ENCODE peak calls at places on chromosome 21, in nine cellular contexts. One of them, this sample, is unnamed.

GRCh38 chr21:29232601-29233541 is 65.9 kb upstream of the BACH1 start:
- DNase-seq in AG08395: peak; percentile 30
- DNase-seq in GM13977: no peak
- DNase-seq in mesenchymal stem cell: peak; percentile 61
- DNase-seq in activated T-cell treated with anti-CD3 and anti-CD28 coated beads, Interleukin-2, amount 50 U/mL, for 72 hours: peak; percentile 9
- DNase-seq in activated CD4-positive, CD25-positive, alpha-beta regulatory T cell: no peak
- DNase-seq in lower lobe of right lung: no peak
- DNase-seq in iPS-NIHi11: no peak
- DNase-seq in activated CD4-positive, alpha-beta T cell treated with anti-CD3 and anti-CD28 coated beads, Interleukin-2, amount 50 U/mL, for 1 hour: no peak
- DNase-seq in this sample: no peak

GRCh38 chr21:44579056-44579832 is 1.2 kb downstream of the KRTAP10-5 start:
- DNase-seq in activated CD4-positive, alpha-beta T cell treated with anti-CD3 and anti-CD28 coated beads, Interleukin-2, amount 50 U/mL, for 1 hour: no peak
- DNase-seq in iPS-NIHi11: no peak
- DNase-seq in lower lobe of right lung: peak; percentile 28
- DNase-seq in AG08395: no peak
- DNase-seq in mesenchymal stem cell: no peak
- DNase-seq in GM13977: no peak
- DNase-seq in activated T-cell treated with anti-CD3 and anti-CD28 coated beads, Interleukin-2, amount 50 U/mL, for 72 hours: no peak
- DNase-seq in activated CD4-positive, CD25-positive, alpha-beta regulatory T cell: no peak
- DNase-seq in this sample: no peak

GRCh38 chr21:15437873-15438272 is 291.9 kb upstream of the USP25 start:
- DNase-seq in activated CD4-positive, alpha-beta T cell treated with anti-CD3 and anti-CD28 coated beads, Interleukin-2, amount 50 U/mL, for 1 hour: no peak
- DNase-seq in AG08395: no peak
- DNase-seq in GM13977: peak; percentile 28
- DNase-seq in activated CD4-positive, CD25-positive, alpha-beta regulatory T cell: no peak
- DNase-seq in lower lobe of right lung: no peak
- DNase-seq in iPS-NIHi11: no peak
- DNase-seq in mesenchymal stem cell: peak; percentile 65
- DNase-seq in activated T-cell treated with anti-CD3 and anti-CD28 coated beads, Interleukin-2, amount 50 U/mL, for 72 hours: peak; percentile 22
- DNase-seq in this sample: peak; percentile 28

GRCh38 chr21:36810443-36810842 is 111.5 kb downstream of the SIM2 start:
- DNase-seq in AG08395: no peak
- DNase-seq in lower lobe of right lung: no peak
- DNase-seq in mesenchymal stem cell: no peak
- DNase-seq in activated T-cell treated with anti-CD3 and anti-CD28 coated beads, Interleukin-2, amount 50 U/mL, for 72 hours: no peak
- DNase-seq in activated CD4-positive, alpha-beta T cell treated with anti-CD3 and anti-CD28 coated beads, Interleukin-2, amount 50 U/mL, for 1 hour: no peak
- DNase-seq in GM13977: no peak
- DNase-seq in activated CD4-positive, CD25-positive, alpha-beta regulatory T cell: no peak
- DNase-seq in iPS-NIHi11: no peak
- DNase-seq in this sample: no peak

GRCh38 chr21:44748621-44749020 is 37.2 kb upstream of the TSPEAR start:
- DNase-seq in activated T-cell treated with anti-CD3 and anti-CD28 coated beads, Interleukin-2, amount 50 U/mL, for 72 hours: no peak
- DNase-seq in GM13977: no peak
- DNase-seq in iPS-NIHi11: peak; percentile 78
- DNase-seq in mesenchymal stem cell: no peak
- DNase-seq in activated CD4-positive, CD25-positive, alpha-beta regulatory T cell: no peak
- DNase-seq in AG08395: no peak
- DNase-seq in activated CD4-positive, alpha-beta T cell treated with anti-CD3 and anti-CD28 coated beads, Interleukin-2, amount 50 U/mL, for 1 hour: no peak
- DNase-seq in lower lobe of right lung: no peak
- DNase-seq in this sample: no peak

GRCh38 chr21:36048357-36048756 is 12.0 kb downstream of the SETD4 start:
- DNase-seq in AG08395: no peak
- DNase-seq in activated CD4-positive, CD25-positive, alpha-beta regulatory T cell: no peak
- DNase-seq in GM13977: no peak
- DNase-seq in iPS-NIHi11: no peak
- DNase-seq in activated T-cell treated with anti-CD3 and anti-CD28 coated beads, Interleukin-2, amount 50 U/mL, for 72 hours: no peak
- DNase-seq in activated CD4-positive, alpha-beta T cell treated with anti-CD3 and anti-CD28 coated beads, Interleukin-2, amount 50 U/mL, for 1 hour: no peak
- DNase-seq in lower lobe of right lung: no peak
- DNase-seq in mesenchymal stem cell: no peak
- DNase-seq in this sample: no peak

GRCh38 chr21:22225299-22225698 is 1227.1 kb downstream of the NCAM2 start:
- DNase-seq in lower lobe of right lung: no peak
- DNase-seq in activated T-cell treated with anti-CD3 and anti-CD28 coated beads, Interleukin-2, amount 50 U/mL, for 72 hours: no peak
- DNase-seq in activated CD4-positive, CD25-positive, alpha-beta regulatory T cell: no peak
- DNase-seq in iPS-NIHi11: no peak
- DNase-seq in GM13977: no peak
- DNase-seq in activated CD4-positive, alpha-beta T cell treated with anti-CD3 and anti-CD28 coated beads, Interleukin-2, amount 50 U/mL, for 1 hour: no peak
- DNase-seq in AG08395: no peak
- DNase-seq in mesenchymal stem cell: no peak
- DNase-seq in this sample: no peak

GRCh38 chr21:36846624-36847023 is 119.8 kb downstream of the HLCS start:
- DNase-seq in activated CD4-positive, alpha-beta T cell treated with anti-CD3 and anti-CD28 coated beads, Interleukin-2, amount 50 U/mL, for 1 hour: no peak
- DNase-seq in iPS-NIHi11: no peak
- DNase-seq in GM13977: no peak
- DNase-seq in AG08395: no peak
- DNase-seq in activated CD4-positive, CD25-positive, alpha-beta regulatory T cell: no peak
- DNase-seq in mesenchymal stem cell: peak; percentile 45
- DNase-seq in lower lobe of right lung: no peak
- DNase-seq in activated T-cell treated with anti-CD3 and anti-CD28 coated beads, Interleukin-2, amount 50 U/mL, for 72 hours: no peak
- DNase-seq in this sample: no peak

GRCh38 chr21:15679630-15680029 is 50.2 kb upstream of the USP25 start:
- DNase-seq in iPS-NIHi11: no peak
- DNase-seq in activated CD4-positive, alpha-beta T cell treated with anti-CD3 and anti-CD28 coated beads, Interleukin-2, amount 50 U/mL, for 1 hour: no peak
- DNase-seq in GM13977: no peak
- DNase-seq in mesenchymal stem cell: no peak
- DNase-seq in activated T-cell treated with anti-CD3 and anti-CD28 coated beads, Interleukin-2, amount 50 U/mL, for 72 hours: peak; percentile 1
- DNase-seq in AG08395: no peak
- DNase-seq in activated CD4-positive, CD25-positive, alpha-beta regulatory T cell: no peak
- DNase-seq in lower lobe of right lung: no peak
- DNase-seq in this sample: no peak

GRCh38 chr21:41428311-41428710 is 2.3 kb downstream of the MX1 start:
- DNase-seq in AG08395: no peak
- DNase-seq in activated T-cell treated with anti-CD3 and anti-CD28 coated beads, Interleukin-2, amount 50 U/mL, for 72 hours: no peak
- DNase-seq in mesenchymal stem cell: no peak
- DNase-seq in lower lobe of right lung: no peak
- DNase-seq in iPS-NIHi11: no peak
- DNase-seq in activated CD4-positive, CD25-positive, alpha-beta regulatory T cell: no peak
- DNase-seq in GM13977: no peak
- DNase-seq in activated CD4-positive, alpha-beta T cell treated with anti-CD3 and anti-CD28 coated beads, Interleukin-2, amount 50 U/mL, for 1 hour: no peak
- DNase-seq in this sample: no peak

GRCh38 chr21:29033301-29033700 is 8.8 kb downstream of the USP16 start:
- DNase-seq in mesenchymal stem cell: no peak
- DNase-seq in GM13977: no peak
- DNase-seq in AG08395: no peak
- DNase-seq in iPS-NIHi11: no peak
- DNase-seq in activated CD4-positive, CD25-positive, alpha-beta regulatory T cell: no peak
- DNase-seq in lower lobe of right lung: no peak
- DNase-seq in activated T-cell treated with anti-CD3 and anti-CD28 coated beads, Interleukin-2, amount 50 U/mL, for 72 hours: no peak
- DNase-seq in activated CD4-positive, alpha-beta T cell treated with anti-CD3 and anti-CD28 coated beads, Interleukin-2, amount 50 U/mL, for 1 hour: no peak
- DNase-seq in this sample: no peak

GRCh38 chr21:35578350-35578782 is 482.0 kb downstream of the SETD4 start:
- DNase-seq in GM13977: no peak
- DNase-seq in activated CD4-positive, CD25-positive, alpha-beta regulatory T cell: no peak
- DNase-seq in lower lobe of right lung: no peak
- DNase-seq in iPS-NIHi11: no peak
- DNase-seq in mesenchymal stem cell: peak; percentile 75
- DNase-seq in AG08395: peak; percentile 77
- DNase-seq in activated CD4-positive, alpha-beta T cell treated with anti-CD3 and anti-CD28 coated beads, Interleukin-2, amount 50 U/mL, for 1 hour: no peak
- DNase-seq in activated T-cell treated with anti-CD3 and anti-CD28 coated beads, Interleukin-2, amount 50 U/mL, for 72 hours: no peak
- DNase-seq in this sample: no peak

GRCh38 chr21:44054710-44055109 is 42.6 kb downstream of the TRAPPC10 start:
- DNase-seq in activated CD4-positive, CD25-positive, alpha-beta regulatory T cell: no peak
- DNase-seq in activated T-cell treated with anti-CD3 and anti-CD28 coated beads, Interleukin-2, amount 50 U/mL, for 72 hours: no peak
- DNase-seq in iPS-NIHi11: no peak
- DNase-seq in activated CD4-positive, alpha-beta T cell treated with anti-CD3 and anti-CD28 coated beads, Interleukin-2, amount 50 U/mL, for 1 hour: no peak
- DNase-seq in AG08395: peak; percentile 5
- DNase-seq in GM13977: no peak
- DNase-seq in lower lobe of right lung: no peak
- DNase-seq in mesenchymal stem cell: peak; percentile 85
- DNase-seq in this sample: no peak

GRCh38 chr21:16768096-16768495 is 744.7 kb upstream of the CXADR start:
- DNase-seq in lower lobe of right lung: no peak
- DNase-seq in activated T-cell treated with anti-CD3 and anti-CD28 coated beads, Interleukin-2, amount 50 U/mL, for 72 hours: no peak
- DNase-seq in mesenchymal stem cell: no peak
- DNase-seq in activated CD4-positive, alpha-beta T cell treated with anti-CD3 and anti-CD28 coated beads, Interleukin-2, amount 50 U/mL, for 1 hour: no peak
- DNase-seq in GM13977: no peak
- DNase-seq in iPS-NIHi11: no peak
- DNase-seq in activated CD4-positive, CD25-positive, alpha-beta regulatory T cell: no peak
- DNase-seq in AG08395: no peak
- DNase-seq in this sample: no peak

GRCh38 chr21:38993561-38993960 is 187.8 kb downstream of the ETS2 start:
- DNase-seq in activated CD4-positive, CD25-positive, alpha-beta regulatory T cell: no peak
- DNase-seq in lower lobe of right lung: no peak
- DNase-seq in mesenchymal stem cell: peak; percentile 81
- DNase-seq in GM13977: no peak
- DNase-seq in activated CD4-positive, alpha-beta T cell treated with anti-CD3 and anti-CD28 coated beads, Interleukin-2, amount 50 U/mL, for 1 hour: no peak
- DNase-seq in iPS-NIHi11: no peak
- DNase-seq in AG08395: peak; percentile 90
- DNase-seq in activated T-cell treated with anti-CD3 and anti-CD28 coated beads, Interleukin-2, amount 50 U/mL, for 72 hours: no peak
- DNase-seq in this sample: no peak

GRCh38 chr21:32257952-32258785 is 20.7 kb downstream of the MIS18A start:
- DNase-seq in iPS-NIHi11: peak; percentile 80
- DNase-seq in lower lobe of right lung: peak; percentile 57
- DNase-seq in GM13977: peak; percentile 72
- DNase-seq in activated CD4-positive, CD25-positive, alpha-beta regulatory T cell: no peak
- DNase-seq in AG08395: peak; percentile 85
- DNase-seq in mesenchymal stem cell: peak; percentile 86
- DNase-seq in activated CD4-positive, alpha-beta T cell treated with anti-CD3 and anti-CD28 coated beads, Interleukin-2, amount 50 U/mL, for 1 hour: peak; percentile 3
- DNase-seq in activated T-cell treated with anti-CD3 and anti-CD28 coated beads, Interleukin-2, amount 50 U/mL, for 72 hours: peak; percentile 31
- DNase-seq in this sample: peak; percentile 77

GRCh38 chr21:42056996-42057689 is 14.0 kb upstream of the UMODL1 start:
- DNase-seq in activated CD4-positive, alpha-beta T cell treated with anti-CD3 and anti-CD28 coated beads, Interleukin-2, amount 50 U/mL, for 1 hour: no peak
- DNase-seq in activated CD4-positive, CD25-positive, alpha-beta regulatory T cell: no peak
- DNase-seq in activated T-cell treated with anti-CD3 and anti-CD28 coated beads, Interleukin-2, amount 50 U/mL, for 72 hours: no peak
- DNase-seq in GM13977: no peak
- DNase-seq in lower lobe of right lung: peak; percentile 78
- DNase-seq in AG08395: peak; percentile 88
- DNase-seq in mesenchymal stem cell: peak; percentile 98
- DNase-seq in iPS-NIHi11: no peak
- DNase-seq in this sample: no peak

GRCh38 chr21:42656872-42657271 is 3.5 kb downstream of the PDE9A start:
- DNase-seq in activated CD4-positive, alpha-beta T cell treated with anti-CD3 and anti-CD28 coated beads, Interleukin-2, amount 50 U/mL, for 1 hour: no peak
- DNase-seq in GM13977: no peak
- DNase-seq in mesenchymal stem cell: no peak
- DNase-seq in iPS-NIHi11: no peak
- DNase-seq in activated T-cell treated with anti-CD3 and anti-CD28 coated beads, Interleukin-2, amount 50 U/mL, for 72 hours: no peak
- DNase-seq in AG08395: no peak
- DNase-seq in lower lobe of right lung: no peak
- DNase-seq in activated CD4-positive, CD25-positive, alpha-beta regulatory T cell: no peak
- DNase-seq in this sample: no peak

GRCh38 chr21:45575993-45576837 is 34.0 kb upstream of the SLC19A1 start:
- DNase-seq in mesenchymal stem cell: no peak
- DNase-seq in GM13977: no peak
- DNase-seq in activated CD4-positive, alpha-beta T cell treated with anti-CD3 and anti-CD28 coated beads, Interleukin-2, amount 50 U/mL, for 1 hour: no peak
- DNase-seq in activated T-cell treated with anti-CD3 and anti-CD28 coated beads, Interleukin-2, amount 50 U/mL, for 72 hours: no peak
- DNase-seq in AG08395: no peak
- DNase-seq in iPS-NIHi11: no peak
- DNase-seq in lower lobe of right lung: peak; percentile 39
- DNase-seq in activated CD4-positive, CD25-positive, alpha-beta regulatory T cell: no peak
- DNase-seq in this sample: no peak

GRCh38 chr21:39141502-39141901 is 41.7 kb downstream of the PSMG1 start:
- DNase-seq in mesenchymal stem cell: peak; percentile 59
- DNase-seq in iPS-NIHi11: no peak
- DNase-seq in AG08395: peak; percentile 49
- DNase-seq in activated CD4-positive, CD25-positive, alpha-beta regulatory T cell: no peak
- DNase-seq in GM13977: no peak
- DNase-seq in lower lobe of right lung: no peak
- DNase-seq in activated CD4-positive, alpha-beta T cell treated with anti-CD3 and anti-CD28 coated beads, Interleukin-2, amount 50 U/mL, for 1 hour: no peak
- DNase-seq in activated T-cell treated with anti-CD3 and anti-CD28 coated beads, Interleukin-2, amount 50 U/mL, for 72 hours: no peak
- DNase-seq in this sample: no peak

GRCh38 chr21:41460578-41461527 is 34.8 kb downstream of the MX1 start:
- DNase-seq in activated T-cell treated with anti-CD3 and anti-CD28 coated beads, Interleukin-2, amount 50 U/mL, for 72 hours: peak; percentile 58
- DNase-seq in activated CD4-positive, CD25-positive, alpha-beta regulatory T cell: peak; percentile 5
- DNase-seq in AG08395: peak; percentile 88
- DNase-seq in mesenchymal stem cell: peak; percentile 54
- DNase-seq in lower lobe of right lung: peak; percentile 83
- DNase-seq in iPS-NIHi11: peak; percentile 81
- DNase-seq in GM13977: peak; percentile 78
- DNase-seq in activated CD4-positive, alpha-beta T cell treated with anti-CD3 and anti-CD28 coated beads, Interleukin-2, amount 50 U/mL, for 1 hour: peak; percentile 51
- DNase-seq in this sample: peak; percentile 83

GRCh38 chr21:26982767-26983166 is 15.9 kb upstream of the ADAMTS5 start:
- DNase-seq in GM13977: no peak
- DNase-seq in lower lobe of right lung: no peak
- DNase-seq in activated CD4-positive, alpha-beta T cell treated with anti-CD3 and anti-CD28 coated beads, Interleukin-2, amount 50 U/mL, for 1 hour: no peak
- DNase-seq in AG08395: peak; percentile 11
- DNase-seq in iPS-NIHi11: peak; percentile 18
- DNase-seq in mesenchymal stem cell: no peak
- DNase-seq in activated T-cell treated with anti-CD3 and anti-CD28 coated beads, Interleukin-2, amount 50 U/mL, for 72 hours: no peak
- DNase-seq in activated CD4-positive, CD25-positive, alpha-beta regulatory T cell: no peak
- DNase-seq in this sample: no peak

GRCh38 chr21:41966341-41966833 is 12.6 kb upstream of the C2CD2 start:
- DNase-seq in mesenchymal stem cell: peak; percentile 23
- DNase-seq in iPS-NIHi11: no peak
- DNase-seq in lower lobe of right lung: no peak
- DNase-seq in AG08395: no peak
- DNase-seq in activated T-cell treated with anti-CD3 and anti-CD28 coated beads, Interleukin-2, amount 50 U/mL, for 72 hours: no peak
- DNase-seq in GM13977: no peak
- DNase-seq in activated CD4-positive, alpha-beta T cell treated with anti-CD3 and anti-CD28 coated beads, Interleukin-2, amount 50 U/mL, for 1 hour: no peak
- DNase-seq in activated CD4-positive, CD25-positive, alpha-beta regulatory T cell: no peak
- DNase-seq in this sample: peak; percentile 17